ENCODE peak calls at places on chromosomes 4 and X, in six cellular contexts. Y, C, R, H, S and W are unnamed samples.

GRCh38 chrX:16695079-16695676 is 17.3 kb downstream of the CTPS2 start:
- DNase-seq in R (peak), Y (peak), H (peak), C (peak), S (peak), W (peak)

GRCh38 chr4:6362243-6362885 is 92.7 kb downstream of the WFS1 start:
- DNase-seq in H (no peak), R (no peak), C (no peak), S (no peak), Y (no peak), W (peak)

GRCh38 chr4:15963001-15963451 is at the start of gene FGFBP2:
- DNase-seq in C (peak), Y (peak), S (peak), H (peak), R (peak), W (peak)

GRCh38 chr4:24664956-24665355 is 80.6 kb upstream of the DHX15 start:
- DNase-seq in R (no peak), Y (no peak), C (peak), S (no peak), H (no peak), W (no peak)

GRCh38 chrX:108138814-108139213 is 47.2 kb downstream of the ATG4A start:
- DNase-seq in Y (no peak), H (no peak), S (no peak), C (no peak), R (no peak), W (no peak)

GRCh38 chr4:160180206-160180605 is 1077.3 kb downstream of the RAPGEF2 start:
- DNase-seq in H (no peak), S (peak), R (no peak), C (peak), Y (no peak), W (no peak)

GRCh38 chr4:106421441-106422296 is 53.1 kb upstream of the GIMD1 start:
- DNase-seq in C (peak), H (no peak), S (peak), Y (no peak), R (no peak), W (peak)

GRCh38 chr4:123821861-123822260 is 425.3 kb downstream of the SPRY1 start:
- DNase-seq in Y (no peak), H (no peak), R (no peak), S (no peak), C (peak), W (no peak)

GRCh38 chr4:44916406-44916805 is 190.1 kb upstream of the GNPDA2 start:
- DNase-seq in H (no peak), R (no peak), Y (no peak), C (peak), S (peak), W (no peak)

GRCh38 chr4:11966782-11967181 is 538.1 kb upstream of the HS3ST1 start:
- DNase-seq in H (no peak), R (no peak), S (no peak), Y (no peak), C (no peak), W (no peak)

GRCh38 chrX:141760761-141761160 is 62.2 kb upstream of the SPANXD start:
- DNase-seq in R (no peak), Y (no peak), S (peak), H (no peak), C (peak), W (no peak)

GRCh38 chrX:94662665-94663064 is 988.7 kb downstream of the FAM133A start:
- DNase-seq in H (no peak), C (no peak), Y (no peak), S (no peak), R (no peak), W (no peak)

GRCh38 chrX:50579955-50580354 is 109.3 kb upstream of the DGKK start:
- DNase-seq in S (peak), H (peak), Y (peak), C (peak), R (peak), W (peak)

GRCh38 chrX:13387656-13388421 is 68.0 kb upstream of the ATXN3L start:
- DNase-seq in H (no peak), S (peak), C (peak), R (no peak), Y (no peak), W (no peak)

GRCh38 chrX:27008486-27008885 is 454.7 kb downstream of the PPP4R3C start:
- DNase-seq in R (no peak), H (no peak), C (no peak), S (no peak), Y (no peak), W (no peak)

GRCh38 chr4:3286335-3287175 is 6.3 kb upstream of the RGS12 start:
- DNase-seq in S (no peak), H (peak), Y (no peak), C (no peak), R (no peak), W (peak)

GRCh38 chr4:22191565-22192301 is 243.2 kb upstream of the KCNIP4 start:
- DNase-seq in C (no peak), H (peak), R (no peak), S (no peak), Y (no peak), W (no peak)

GRCh38 chrX:21374994-21375794 is 976 bp downstream of the CNKSR2 start:
- DNase-seq in R (no peak), H (peak), C (no peak), S (no peak), Y (peak), W (peak)

GRCh38 chrX:40109288-40110008 is 11.7 kb upstream of the BCOR start:
- DNase-seq in H (peak), Y (peak), C (peak), S (peak), R (no peak), W (peak)